ENCODE peak calls at places on chromosomes 12 and 14, in four cellular contexts. H is fibroblast of lung, Z is activated gamma-delta T cell treated with Interleukin-2 at 50 U/mL for 16 hours, X is AG08396. T is an unnamed sample.
A peak's percentile ranks its signal among the peaks of the same experiment; 100 is the strongest.

GRCh38 chr14:67396381-67396965 is 15.5 kb downstream of the PLEK2 start:
- DNase-seq in Z (no peak), H (no peak), X (peak; percentile 41), T (no peak)

GRCh38 chr14:69696633-69697557 is 70.0 kb upstream of the SRSF5 start:
- DNase-seq in Z (no peak), X (no peak), H (no peak), T (no peak)

GRCh38 chr14:35229495-35230089 is 62.6 kb upstream of the PSMA6 start:
- DNase-seq in H (peak; percentile 27), Z (no peak), X (no peak), T (no peak)

GRCh38 chr12:55931780-55932545 is 1.0 kb downstream of the DGKA start:
- DNase-seq in H (peak; percentile 41), X (peak; percentile 75), Z (peak; percentile 38), T (peak; percentile 49)

GRCh38 chr14:96090441-96091148 is 51.4 kb downstream of the C14orf132 start:
- DNase-seq in H (peak; percentile 80), X (no peak), Z (no peak), T (no peak)

GRCh38 chr14:75514673-75515630 is 7.3 kb upstream of the BATF start:
- DNase-seq in Z (peak; percentile 46), H (peak; percentile 41), X (peak; percentile 35), T (peak; percentile 51)

GRCh38 chr14:70567791-70568190 is 32.7 kb downstream of the MED6 start:
- DNase-seq in X (peak; percentile 34), H (peak; percentile 28), Z (no peak), T (no peak)

GRCh38 chr14:85590784-85591183 is 60.8 kb downstream of the FLRT2 start:
- DNase-seq in X (no peak), H (no peak), Z (no peak), T (no peak)

GRCh38 chr12:5259523-5259922 is 172.4 kb upstream of the NTF3 start:
- DNase-seq in H (no peak), Z (no peak), X (no peak), T (no peak)

GRCh38 chr12:53940448-53941014 is 1.9 kb downstream of the HOXC13 start:
- DNase-seq in Z (no peak), H (no peak), X (no peak), T (no peak)

GRCh38 chr14:24259282-24260025 is 3.5 kb downstream of the TGM1 start:
- DNase-seq in X (peak; percentile 78), H (peak; percentile 11), Z (no peak), T (no peak)

GRCh38 chr14:70731447-70732239 is 77.7 kb downstream of the MAP3K9 start:
- DNase-seq in Z (no peak), H (no peak), X (no peak), T (no peak)

GRCh38 chr12:25207883-25208282 is 12.8 kb downstream of the ETFRF1 start:
- DNase-seq in Z (no peak), X (no peak), H (no peak), T (no peak)

GRCh38 chr14:71758198-71758955 is 173.9 kb upstream of the RGS6 start:
- DNase-seq in H (no peak), Z (no peak), X (no peak), T (no peak)

GRCh38 chr14:59225281-59225680 is 36.8 kb downstream of the DAAM1 start:
- DNase-seq in Z (no peak), X (no peak), H (no peak), T (no peak)

GRCh38 chr12:64998327-64999156 is 122.6 kb downstream of the WIF1 start:
- DNase-seq in Z (no peak), X (no peak), H (no peak), T (no peak)

GRCh38 chr12:25135531-25136154 is 59.3 kb downstream of the DNAI7 start:
- DNase-seq in H (no peak), X (no peak), Z (no peak), T (no peak)

GRCh38 chr12:104573-105081 is 38.1 kb downstream of the IQSEC3 start:
- DNase-seq in Z (peak; percentile 12), X (no peak), H (no peak), T (peak; percentile 24)

GRCh38 chr12:113109360-113109759 is 26.2 kb downstream of the RASAL1 start:
- DNase-seq in Z (no peak), X (no peak), H (no peak), T (no peak)

T was measured in activated T-cell treated with anti-CD3 and anti-CD28 coated beads, Interleukin-2, amount 50 U/mL, for 1 hour.